ENCODE peak calls at places on chromosomes 11 and 22, in five cellular contexts. F is uterus, A is dorsolateral prefrontal cortex, U is OCI-LY7, J is AG10803. Q is an unnamed sample.

GRCh38 chr11:19919050-19919561 is 206.5 kb downstream of the NAV2 start:
- DNase-seq in F (peak), U (no peak), J (peak), A (no peak), Q (peak)

GRCh38 chr22:37289156-37289735 is 6.9 kb downstream of the CYTH4 start:
- DNase-seq in F (no peak), A (no peak), J (no peak), U (no peak), Q (no peak)

GRCh38 chr11:57792060-57792541 is 30.5 kb downstream of the CTNND1 start:
- DNase-seq in U (no peak), J (peak), F (peak), A (no peak), Q (peak)

GRCh38 chr11:60165538-60165937 is 17.3 kb downstream of the MS4A6A start:
- DNase-seq in A (no peak), U (no peak), J (no peak), F (no peak), Q (no peak)

GRCh38 chr22:37953437-37954179 is at the start of the genes C22orf23 and POLR2F:
- DNase-seq in J (peak), A (peak), F (peak), U (peak), Q (peak)

GRCh38 chr11:1505480-1505879 is 18.9 kb upstream of the MOB2 start:
- DNase-seq in F (no peak), U (no peak), A (no peak), J (no peak), Q (no peak)

GRCh38 chr11:126546191-126546590 is 190.7 kb downstream of the ST3GAL4 start:
- DNase-seq in U (no peak), J (peak), A (no peak), F (no peak), Q (no peak)

GRCh38 chr22:41242396-41243117 is 1.8 kb upstream of the CHADL start:
- DNase-seq in F (no peak), A (no peak), J (peak), U (no peak), Q (no peak)

GRCh38 chr22:49948958-49949913 is 11.3 kb upstream of the PIM3 start:
- DNase-seq in F (no peak), J (no peak), U (no peak), A (no peak), Q (peak)

GRCh38 chr11:27694992-27695391 is 5.3 kb downstream of the BDNF start:
- DNase-seq in J (peak), U (peak), A (no peak), F (no peak), Q (no peak)

GRCh38 chr11:102456381-102456780 is 3.8 kb upstream of the TMEM123 start:
- DNase-seq in J (peak), U (no peak), F (no peak), A (no peak), Q (peak)

GRCh38 chr11:46826310-46827044 is 19.6 kb downstream of the CKAP5 start:
- DNase-seq in J (peak), A (peak), U (peak), F (peak), Q (peak)

GRCh38 chr11:115761817-115762216 is 257.6 kb upstream of the CADM1 start:
- DNase-seq in A (no peak), U (no peak), J (no peak), F (no peak), Q (no peak)

GRCh38 chr11:41250408-41250807 is 209.0 kb downstream of the LRRC4C start:
- DNase-seq in U (no peak), F (no peak), J (no peak), A (no peak), Q (no peak)

GRCh38 chr11:132848336-132848735 is 684.0 kb downstream of the OPCML start:
- DNase-seq in A (no peak), F (no peak), U (no peak), J (peak), Q (no peak)

GRCh38 chr11:125348704-125349635 is 147.1 kb downstream of the FEZ1 start:
- DNase-seq in A (peak), J (peak), U (peak), F (peak), Q (no peak)

GRCh38 chr11:44564198-44564597 is 1.3 kb upstream of the CD82 start:
- DNase-seq in U (no peak), F (peak), J (no peak), A (no peak), Q (no peak)

GRCh38 chr11:33942954-33943353 is 51.1 kb upstream of the LMO2 start:
- DNase-seq in J (peak), F (peak), A (no peak), U (peak), Q (no peak)

GRCh38 chr11:121553806-121554205 is 101.0 kb upstream of the SORL1-AS1 start:
- DNase-seq in U (no peak), J (no peak), F (no peak), A (no peak), Q (no peak)

GRCh38 chr22:47376901-47377520 is 614.6 kb downstream of the TBC1D22A start:
- DNase-seq in A (peak), J (peak), F (no peak), U (no peak), Q (no peak)

GRCh38 chr11:66860449-66860831 is 3.6 kb downstream of the LRFN4 start:
- DNase-seq in F (no peak), U (no peak), A (no peak), J (no peak), Q (no peak)

GRCh38 chr22:37630839-37631435 is 8.5 kb upstream of the SH3BP1 start:
- DNase-seq in J (no peak), F (no peak), U (no peak), A (no peak), Q (no peak)

GRCh38 chr11:39220069-39220468 is 2239.4 kb downstream of the LRRC4C start:
- DNase-seq in J (no peak), A (no peak), F (no peak), U (no peak), Q (no peak)

GRCh38 chr11:102487214-102487613 is 34.6 kb upstream of the TMEM123 start:
- DNase-seq in F (no peak), A (no peak), J (peak), U (no peak), Q (no peak)

GRCh38 chr22:28231423-28231822 is 312.4 kb upstream of the PITPNB start:
- DNase-seq in A (no peak), U (no peak), F (no peak), J (peak), Q (no peak)

GRCh38 chr11:23732026-23732425 is 764.8 kb upstream of the LUZP2 start:
- DNase-seq in U (no peak), J (no peak), F (no peak), A (no peak), Q (no peak)

GRCh38 chr11:15695096-15695721 is 580.5 kb downstream of the INSC start:
- DNase-seq in J (no peak), F (no peak), A (no peak), U (no peak), Q (no peak)

GRCh38 chr11:27246925-27247324 is 116.1 kb downstream of the CCDC34 start:
- DNase-seq in J (no peak), U (no peak), A (no peak), F (no peak), Q (no peak)

GRCh38 chr22:49588739-49589138 is 238.9 kb downstream of the BRD1 start:
- DNase-seq in A (peak), J (no peak), U (no peak), F (no peak), Q (no peak)

GRCh38 chr22:48257690-48258065 is 1495.2 kb downstream of the TBC1D22A start:
- DNase-seq in U (no peak), J (peak), F (peak), A (no peak), Q (peak)

GRCh38 chr22:44274918-44275665 is 37.7 kb downstream of the SHISAL1 start:
- DNase-seq in A (no peak), J (no peak), U (no peak), F (no peak), Q (no peak)

GRCh38 chr11:96055706-96056387 is 131.9 kb upstream of the MTMR2 start:
- DNase-seq in A (no peak), U (no peak), J (peak), F (no peak), Q (no peak)

GRCh38 chr11:125164422-125165110 is at the start of gene PKNOX2:
- DNase-seq in U (no peak), F (peak), J (peak), A (peak), Q (peak)

GRCh38 chr11:15097411-15097810 is 17.3 kb upstream of the INSC start:
- DNase-seq in F (no peak), J (no peak), U (no peak), A (no peak), Q (no peak)

GRCh38 chr22:27815826-27816530 is 14.4 kb upstream of the MN1 start:
- DNase-seq in J (no peak), F (no peak), A (no peak), U (no peak), Q (no peak)

DNA sequence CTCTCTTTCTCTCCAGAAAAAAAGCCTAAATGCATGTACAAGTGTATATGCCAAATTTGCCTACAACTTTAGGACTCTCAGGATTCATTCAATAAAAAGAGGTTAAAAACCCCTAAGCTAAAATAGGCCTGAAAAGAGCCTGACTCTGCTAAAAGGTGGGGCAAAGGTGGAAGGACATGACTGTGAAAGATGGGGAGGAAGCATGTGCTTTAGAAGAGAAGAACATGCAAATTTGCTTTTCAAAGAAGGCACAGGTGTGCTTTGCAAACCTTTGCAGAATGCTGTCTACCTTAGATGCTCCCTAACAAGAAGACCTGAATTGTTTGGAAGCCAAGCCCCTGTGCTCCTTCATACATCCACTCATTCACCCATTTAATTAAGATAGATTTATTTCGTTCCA is 87.4 kb downstream of the GRIA4 start:
- DNase-seq in U (no peak), A (no peak), F (no peak), J (no peak), Q (no peak)
- H3K4me3 ChIP-seq in U (no peak), A (no peak), F (no peak), J (no peak), Q (no peak)

GRCh38 chr11:82734120-82734479 is 436 bp upstream of the FAM181B start:
- DNase-seq in A (no peak), J (no peak), F (no peak), U (no peak), Q (no peak)
- H3K4me3 ChIP-seq in A (peak), J (no peak), F (peak), U (no peak), Q (no peak)

DNA sequence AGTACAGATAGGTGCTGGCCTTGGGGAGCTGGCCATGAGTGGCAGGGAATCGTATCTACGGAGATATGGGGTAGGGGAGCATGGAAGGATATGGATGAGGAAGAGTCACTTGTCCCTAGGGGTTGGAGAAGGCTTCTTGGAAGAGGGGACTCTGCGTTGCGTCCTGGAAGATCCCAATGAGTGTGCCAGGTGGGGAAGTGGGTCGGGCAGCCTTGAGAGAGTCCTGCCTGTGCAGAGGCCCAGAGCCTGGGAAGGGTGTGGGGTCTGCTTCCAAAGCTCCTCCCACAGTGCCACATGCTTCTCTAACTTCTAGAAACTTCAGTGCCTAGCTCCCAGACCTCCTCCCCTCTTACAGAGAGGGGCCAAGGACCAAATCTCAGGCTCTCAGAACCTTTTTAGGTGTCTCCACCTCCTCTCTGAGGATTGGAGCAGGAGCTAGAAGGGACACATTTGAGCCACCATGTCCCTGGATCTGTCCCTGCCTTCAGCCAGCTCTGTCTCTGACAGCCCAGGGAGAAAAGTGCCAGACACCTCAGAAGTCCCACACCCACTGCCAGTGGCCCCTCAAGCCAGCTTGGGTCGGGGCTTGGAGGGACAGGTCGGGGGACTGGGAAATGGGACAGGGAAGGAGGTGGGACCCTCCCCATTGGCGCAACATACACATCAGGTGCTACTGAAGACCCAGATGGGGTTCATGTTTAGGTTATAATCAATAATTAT is 11.0 kb downstream of the RHBDD3 start:
- DNase-seq in A (peak), F (no peak), J (no peak), U (no peak), Q (no peak)
- H3K4me3 ChIP-seq in A (no peak), F (no peak), J (no peak), U (no peak), Q (no peak)

GRCh38 chr11:64863381-64864060 is 14.9 kb downstream of the EHD1 start:
- DNase-seq in F (no peak), A (no peak), U (no peak), J (peak), Q (no peak)

GRCh38 chr11:64864135-64864472 is 14.3 kb downstream of the EHD1 start:
- DNase-seq in A (no peak), J (no peak), U (no peak), F (no peak), Q (no peak)

GRCh38 chr11:64861227-64861970 is 16.9 kb upstream of the CDC42BPG start:
- DNase-seq in J (no peak), U (peak), F (no peak), A (no peak), Q (no peak)

GRCh38 chr11:64864473-64865285 is 13.7 kb downstream of the EHD1 start:
- DNase-seq in U (peak), J (peak), F (peak), A (no peak), Q (no peak)

GRCh38 chr11:64862914-64863313 is 15.5 kb downstream of the EHD1 start:
- DNase-seq in U (no peak), J (peak), A (no peak), F (no peak), Q (no peak)
- H3K4me3 ChIP-seq in U (peak), J (no peak), A (no peak), F (no peak), Q (no peak)

GRCh38 chr11:75144716-75145014 is 6.2 kb upstream of the SLCO2B1 start:
- DNase-seq in F (no peak), J (no peak), A (no peak), U (no peak), Q (no peak)

GRCh38 chr11:75142714-75143419 is 8.0 kb upstream of the SLCO2B1 start:
- DNase-seq in A (peak), F (peak), U (peak), J (peak), Q (peak)

GRCh38 chr11:75145196-75145971 is 5.5 kb upstream of the SLCO2B1 start:
- DNase-seq in A (no peak), F (no peak), J (no peak), U (no peak), Q (no peak)

GRCh38 chr11:75141166-75141565 is 9.7 kb upstream of the SLCO2B1 start:
- DNase-seq in U (no peak), J (no peak), A (no peak), F (no peak), Q (no peak)

GRCh38 chr11:75143420-75143731 is 7.5 kb upstream of the SLCO2B1 start:
- DNase-seq in J (no peak), U (no peak), F (no peak), A (no peak), Q (no peak)
- H3K4me3 ChIP-seq in J (no peak), U (peak), F (no peak), A (no peak), Q (no peak)

DNA sequence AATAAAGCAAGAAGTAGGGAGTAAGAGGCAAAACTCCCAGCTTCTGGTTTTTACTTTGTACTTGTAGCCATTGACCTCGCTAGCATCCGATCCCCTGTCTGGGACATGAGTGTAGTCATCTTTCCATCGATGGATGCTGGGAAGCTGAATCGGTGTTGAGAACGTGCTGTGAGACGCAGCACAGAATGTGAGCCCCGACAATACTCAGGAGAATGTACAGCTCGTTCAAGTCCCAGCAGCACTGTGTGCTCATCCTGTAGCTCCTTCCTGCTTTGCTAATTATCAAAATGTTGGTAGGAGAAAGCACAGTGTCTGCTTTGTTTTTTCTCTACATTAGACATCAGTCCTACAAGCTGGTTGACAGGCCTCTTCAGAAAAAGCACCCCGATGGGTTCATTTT is 56.6 kb downstream of the JAM3 start:
- DNase-seq in U (no peak), A (no peak), F (no peak), J (no peak), Q (no peak)
- H3K4me3 ChIP-seq in U (no peak), A (peak), F (peak), J (peak), Q (no peak)

DNA sequence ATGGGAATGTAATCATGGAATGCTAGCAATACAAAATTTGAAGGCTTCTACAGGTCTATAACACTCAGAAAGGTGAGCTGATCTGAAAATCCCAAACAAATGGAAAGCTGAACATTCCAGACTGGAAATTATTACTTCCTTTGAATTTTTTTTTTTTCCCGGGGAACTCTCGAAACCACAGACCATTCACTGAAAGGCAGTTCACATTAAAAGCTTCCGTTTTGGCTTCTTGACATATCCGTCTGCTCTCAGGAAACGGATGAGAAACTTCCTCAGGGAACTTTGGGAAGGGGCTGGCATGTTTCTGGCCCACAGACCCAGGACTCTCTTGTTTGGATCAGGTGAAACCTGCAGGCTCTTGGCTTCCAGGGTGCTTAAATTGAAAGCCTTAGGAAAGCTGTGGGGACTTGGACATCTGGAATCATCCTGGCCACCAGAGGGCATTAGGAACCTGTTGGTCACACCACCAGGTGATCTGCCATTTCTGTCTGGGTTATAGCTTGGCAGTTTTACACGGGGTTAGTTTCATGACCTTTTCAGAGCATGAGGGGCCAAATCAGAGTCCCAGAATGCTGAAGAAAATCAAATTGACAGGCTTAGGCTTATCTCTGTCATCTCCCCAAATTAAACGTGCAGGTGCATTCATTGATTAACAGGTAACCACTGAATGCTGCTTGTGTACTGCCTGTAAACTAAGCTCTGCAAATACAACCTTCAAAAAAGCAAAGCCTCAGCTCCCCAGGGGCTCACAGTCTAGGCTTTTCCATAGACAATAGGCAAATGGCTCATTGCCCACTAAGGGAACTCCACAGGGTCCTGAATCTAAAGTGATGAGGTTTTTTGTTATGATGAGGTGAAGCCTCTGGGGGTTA is 22.7 kb upstream of the GRAMD1B start:
- DNase-seq in U (peak), A (no peak), F (peak), J (peak), Q (peak)
- H3K4me3 ChIP-seq in U (no peak), A (no peak), F (no peak), J (peak), Q (no peak)

GRCh38 chr11:123525511-123525918 is 95.4 kb downstream of the GRAMD1B start:
- DNase-seq in A (peak), J (peak), F (no peak), U (no peak), Q (no peak)
- H3K4me3 ChIP-seq in A (peak), J (peak), F (no peak), U (no peak), Q (no peak)

GRCh38 chr11:100966366-100966765 is 163.2 kb downstream of the PGR start:
- DNase-seq in J (no peak), F (no peak), A (no peak), U (no peak), Q (no peak)
- H3K4me3 ChIP-seq in J (no peak), F (no peak), A (no peak), U (no peak), Q (no peak)

Q was measured in lung.